ENCODE peak calls at places on chromosomes 11 and 22, in eight cellular contexts. Y is smooth muscle cell of the brain vasculature, D is iris pigment epithelial cell, C is neuronal stem cell, Z is lower leg skin, K is thoracic aorta, B is NCI-H2171 treated with DMSO at 0.1 percent for 48 hours, U is activated B cell treated with CpG ODN at 0.5 μM for 24 hours. N is an unnamed sample.

GRCh38 chr11:2581151-2581930 is 118.5 kb downstream of the KCNQ1OT1 start:
- DNase-seq in D (no peak), Y (no peak), Z (peak), B (no peak), U (peak), C (no peak), K (no peak), N (no peak)

GRCh38 chr22:27866136-27867091 is 52.6 kb downstream of the PITPNB start:
- DNase-seq in K (no peak), Y (peak), C (no peak), U (no peak), D (peak), B (no peak), Z (no peak), N (no peak)

GRCh38 chr11:115684135-115684534 is 179.9 kb upstream of the CADM1 start:
- DNase-seq in B (no peak), D (no peak), K (no peak), C (no peak), Y (no peak), Z (no peak), U (no peak), N (no peak)

GRCh38 chr11:58513747-58514367 is 6.0 kb upstream of the OR5B21 start:
- DNase-seq in B (peak), C (peak), K (no peak), U (no peak), D (peak), Z (no peak), Y (peak), N (no peak)

GRCh38 chr11:31445621-31446020 is 63.8 kb downstream of the IMMP1L start:
- DNase-seq in D (no peak), C (no peak), U (no peak), B (no peak), Z (no peak), Y (no peak), K (no peak), N (no peak)

GRCh38 chr11:16809901-16810668 is 71.6 kb downstream of the C11orf58 start:
- DNase-seq in K (no peak), Z (peak), D (peak), C (no peak), U (no peak), Y (no peak), B (no peak), N (peak)

GRCh38 chr11:106920899-106921504 is 97.3 kb downstream of the GUCY1A2 start:
- DNase-seq in D (no peak), B (no peak), U (no peak), K (no peak), C (no peak), Y (no peak), Z (no peak), N (no peak)

GRCh38 chr11:57131080-57131790 is 50.5 kb upstream of the LRRC55 start:
- DNase-seq in U (no peak), C (peak), B (peak), Z (no peak), D (peak), Y (no peak), K (no peak), N (no peak)

GRCh38 chr11:110833033-110833484 is 120.8 kb upstream of the ARHGAP20 start:
- DNase-seq in Z (no peak), U (no peak), K (no peak), B (no peak), D (peak), C (no peak), Y (no peak), N (no peak)

GRCh38 chr11:133663135-133663534 is 130.8 kb upstream of the OPCML start:
- DNase-seq in Z (peak), B (no peak), K (no peak), C (no peak), D (no peak), Y (no peak), U (no peak), N (no peak)

GRCh38 chr11:116636341-116636968 is 136.3 kb downstream of the BUD13 start:
- DNase-seq in D (no peak), Y (no peak), Z (peak), K (no peak), B (no peak), U (no peak), C (no peak), N (no peak)

GRCh38 chr11:89633125-89633695 is 76.9 kb upstream of the TRIM77 start:
- DNase-seq in B (no peak), C (no peak), Z (no peak), Y (no peak), D (no peak), K (no peak), U (no peak), N (no peak)

GRCh38 chr11:68146704-68147474 is 25.7 kb upstream of the CHKA start:
- DNase-seq in U (no peak), C (no peak), B (no peak), D (peak), K (no peak), Z (peak), Y (no peak), N (no peak)

GRCh38 chr11:73140213-73141030 is 1.7 kb downstream of the FCHSD2 start:
- DNase-seq in Z (peak), Y (no peak), U (no peak), C (peak), B (no peak), D (peak), K (no peak), N (no peak)

GRCh38 chr22:36549033-36549432 is 20.1 kb upstream of the EIF3D start:
- DNase-seq in U (no peak), Y (no peak), Z (no peak), K (no peak), B (no peak), D (no peak), C (no peak), N (no peak)

GRCh38 chr11:83219095-83219494 is 25.6 kb downstream of the ANKRD42 start:
- DNase-seq in Z (no peak), C (no peak), D (no peak), K (no peak), U (no peak), B (no peak), Y (no peak), N (no peak)

GRCh38 chr11:78318733-78319132 is 98.9 kb downstream of the GAB2 start:
- DNase-seq in B (no peak), Y (no peak), D (no peak), Z (no peak), K (no peak), U (no peak), C (peak), N (peak)

GRCh38 chr11:61689164-61689496 is 8.9 kb downstream of the DAGLA start:
- DNase-seq in K (no peak), D (no peak), Y (no peak), B (no peak), Z (no peak), C (no peak), U (no peak), N (no peak)

GRCh38 chr11:87173185-87174039 is 135.7 kb downstream of the TMEM135 start:
- DNase-seq in D (peak), K (no peak), Z (no peak), U (no peak), Y (no peak), C (no peak), B (no peak), N (no peak)